ENCODE peak calls at places on chromosomes 11 and 22, in four cellular contexts. One of them, this sample, is unnamed. For H3K27me3, the result is how much of the 10 kb centered on the place peaks cover.

GRCh38 chr22:25076281-25076680 is 123.4 kb upstream of the CRYBB3 start:
- DNase-seq in K562: no peak
- DNase-seq in GM23338: no peak
- DNase-seq in GM12878: no peak
- DNase-seq in this sample: no peak

GRCh38 chr11:97717922-97718321 is 1302.8 kb upstream of the CNTN5 start:
- DNase-seq in GM12878: no peak
- DNase-seq in GM23338: no peak
- DNase-seq in K562: no peak
- DNase-seq in this sample: no peak

GRCh38 chr11:13942908-13943505 is 19.5 kb upstream of the SPON1 start:
- DNase-seq in K562: no peak
- DNase-seq in GM23338: no peak
- DNase-seq in GM12878: no peak
- DNase-seq in this sample: no peak

GRCh38 chr11:90434858-90435257 is 212.0 kb upstream of the CHORDC1 start:
- DNase-seq in GM23338: peak
- DNase-seq in GM12878: no peak
- DNase-seq in K562: peak
- DNase-seq in this sample: peak

GRCh38 chr22:39520874-39521857 is 804 bp downstream of the ATF4 start:
- DNase-seq in K562: peak
- DNase-seq in GM23338: peak
- DNase-seq in GM12878: no peak
- DNase-seq in this sample: no peak

GRCh38 chr11:31355131-31355530 is 14.4 kb downstream of the DCDC1 start:
- DNase-seq in K562: no peak
- DNase-seq in GM12878: no peak
- DNase-seq in GM23338: no peak
- DNase-seq in this sample: no peak

GRCh38 chr11:23280088-23280487 is 419.8 kb upstream of the CCDC179 start:
- DNase-seq in K562: no peak
- DNase-seq in GM12878: no peak
- DNase-seq in GM23338: no peak
- DNase-seq in this sample: no peak

GRCh38 chr22:19223110-19223509 is 44.6 kb upstream of the SLC25A1 start:
- DNase-seq in K562: no peak
- DNase-seq in GM23338: no peak
- DNase-seq in GM12878: no peak
- DNase-seq in this sample: no peak

GRCh38 chr11:13929551-13929950 is 33.0 kb upstream of the SPON1 start:
- DNase-seq in GM12878: no peak
- DNase-seq in GM23338: no peak
- DNase-seq in K562: no peak
- DNase-seq in this sample: no peak

GRCh38 chr11:76023408-76024068 is 182.8 kb downstream of the WNT11 start:
- DNase-seq in GM23338: no peak
- DNase-seq in GM12878: no peak
- DNase-seq in K562: peak
- DNase-seq in this sample: no peak

GRCh38 chr22:20021196-20022181 is 579 bp downstream of the TANGO2 start:
- DNase-seq in K562: peak
- DNase-seq in GM23338: no peak
- DNase-seq in GM12878: no peak
- DNase-seq in this sample: peak

GRCh38 chr11:119787074-119787461 is 58.1 kb upstream of the NECTIN1 start:
- DNase-seq in GM23338: no peak
- DNase-seq in GM12878: no peak
- DNase-seq in K562: no peak
- DNase-seq in this sample: no peak

GRCh38 chr22:27264184-27264583 is 537.4 kb downstream of the MN1 start:
- DNase-seq in GM23338: no peak
- DNase-seq in GM12878: no peak
- DNase-seq in K562: no peak
- DNase-seq in this sample: no peak

GRCh38 chr11:66851698-66852465 is 5.0 kb upstream of the LRFN4 start:
- DNase-seq in K562: peak
- DNase-seq in GM23338: peak
- DNase-seq in GM12878: no peak
- DNase-seq in this sample: no peak

GRCh38 chr11:2366733-2367132 is 10.4 kb upstream of the CD81 start:
- DNase-seq in K562: peak
- DNase-seq in GM23338: no peak
- DNase-seq in GM12878: no peak
- DNase-seq in this sample: no peak

GRCh38 chr11:130071211-130071712 is 1.6 kb downstream of the APLP2 start:
- DNase-seq in K562: peak
- DNase-seq in GM12878: no peak
- DNase-seq in GM23338: no peak
- DNase-seq in this sample: peak

GRCh38 chr11:58945663-58946062 is 6.4 kb downstream of the GLYATL1 start:
- DNase-seq in K562: no peak
- DNase-seq in GM23338: no peak
- DNase-seq in GM12878: no peak
- DNase-seq in this sample: peak

GRCh38 chr11:65489706-65490310 is 9.0 kb upstream of the MALAT1 start:
- DNase-seq in K562: peak
- DNase-seq in GM12878: no peak
- DNase-seq in GM23338: no peak
- DNase-seq in this sample: peak

GRCh38 chr11:75314771-75315438 is 36.6 kb downstream of the ARRB1 start:
- DNase-seq in GM23338: no peak
- DNase-seq in K562: no peak
- DNase-seq in GM12878: no peak
- DNase-seq in this sample: no peak

GRCh38 chr11:64090811-64091516 is 55.2 kb downstream of the FLRT1 start:
- DNase-seq in GM12878: no peak
- DNase-seq in GM23338: peak
- DNase-seq in K562: peak
- DNase-seq in this sample: no peak

GRCh38 chr11:83088965-83089364 is 17.3 kb upstream of the RAB30 start:
- DNase-seq in K562: peak
- DNase-seq in GM23338: peak
- DNase-seq in GM12878: no peak
- DNase-seq in this sample: peak

GRCh38 chr11:65491614-65492386 is 7.0 kb upstream of the MALAT1 start:
- DNase-seq in GM23338: peak
- DNase-seq in GM12878: no peak
- DNase-seq in K562: peak
- DNase-seq in this sample: no peak

GRCh38 chr11:114215871-114216803 is 80.1 kb upstream of the NNMT start:
- DNase-seq in GM23338: no peak
- DNase-seq in K562: peak
- DNase-seq in GM12878: no peak
- DNase-seq in this sample: no peak

GRCh38 chr22:24134090-24134846 is 47.0 kb upstream of the SUSD2 start:
- DNase-seq in K562: peak
- DNase-seq in GM12878: no peak
- DNase-seq in GM23338: peak
- DNase-seq in this sample: no peak

GRCh38 chr22:44179196-44179988 is 1.3 kb upstream of the PARVG start:
- DNase-seq in GM23338: no peak
- DNase-seq in K562: no peak
- DNase-seq in GM12878: no peak
- DNase-seq in this sample: no peak

GRCh38 chr11:72573380-72573949 is 100.8 kb downstream of the PDE2A start:
- DNase-seq in K562: peak
- DNase-seq in GM23338: peak
- DNase-seq in GM12878: no peak
- DNase-seq in this sample: peak

GRCh38 chr22:35227248-35227647 is 30.0 kb upstream of the HMGXB4 start:
- DNase-seq in GM12878: no peak
- DNase-seq in GM23338: no peak
- DNase-seq in K562: no peak
- DNase-seq in this sample: no peak

GRCh38 chr11:63985812-63986155 is 454 bp upstream of the OTUB1 start:
- DNase-seq in GM23338: peak
- DNase-seq in K562: peak
- DNase-seq in GM12878: peak
- DNase-seq in this sample: no peak

GRCh38 chr11:8794677-8795103 is 112.1 kb downstream of the RPL27A start:
- DNase-seq in GM23338: peak
- DNase-seq in GM12878: no peak
- DNase-seq in K562: peak
- DNase-seq in this sample: peak

GRCh38 chr11:27991731-27992130 is 116.2 kb downstream of the KIF18A start:
- DNase-seq in GM12878: no peak
- DNase-seq in K562: no peak
- DNase-seq in GM23338: no peak
- DNase-seq in this sample: peak

GRCh38 chr22:22710719-22711531 is 66.5 kb downstream of the GGTLC2 start:
- DNase-seq in K562: peak
- DNase-seq in GM12878: no peak
- DNase-seq in GM23338: peak
- DNase-seq in this sample: peak

GRCh38 chr22:49853981-49854791 is 542 bp downstream of the ZBED4 start:
- DNase-seq in GM23338: peak
- DNase-seq in K562: peak
- DNase-seq in GM12878: no peak
- DNase-seq in this sample: no peak

GRCh38 chr11:111441443-111441842 is 62.4 kb upstream of the POU2AF1 start:
- DNase-seq in GM12878: no peak
- DNase-seq in GM23338: no peak
- DNase-seq in K562: no peak
- DNase-seq in this sample: no peak
- TF ChIP-seq JUNB in GM12878: no peak
- TF ChIP-seq JUNB in GM23338: no peak
- TF ChIP-seq JUNB in K562: no peak
- TF ChIP-seq JUNB in this sample: no peak

DNA sequence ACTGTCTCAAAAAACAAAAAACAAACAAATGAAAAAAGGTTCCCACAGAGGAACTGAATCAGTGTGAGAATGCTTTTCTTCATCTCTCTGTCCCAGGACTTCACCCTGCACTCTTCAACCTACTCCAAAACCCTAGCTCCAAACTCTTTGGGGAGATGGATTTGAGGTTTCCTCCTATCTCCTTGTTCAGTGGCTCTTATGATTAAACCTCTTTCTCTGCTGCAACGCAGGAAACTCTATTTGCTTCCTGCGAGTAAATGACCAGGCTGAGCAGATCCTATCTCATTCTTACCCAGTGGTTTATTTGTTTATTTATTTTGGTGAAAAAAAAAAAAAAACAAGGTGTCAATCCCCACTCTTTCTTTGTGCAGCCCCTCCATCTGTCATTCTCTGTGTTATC is 12.0 kb downstream of the SLC6A5 start:
- DNase-seq in K562: no peak
- DNase-seq in GM12878: no peak
- DNase-seq in GM23338: no peak
- DNase-seq in this sample: no peak
- H3K27me3 ChIP-seq in K562: under half
- H3K27me3 ChIP-seq in GM12878: under half
- H3K27me3 ChIP-seq in GM23338: under half
- H3K27me3 ChIP-seq in this sample: under half

GRCh38 chr22:33192156-33192555 is 134.0 kb upstream of the SYN3 start:
- DNase-seq in K562: no peak
- DNase-seq in GM12878: no peak
- DNase-seq in GM23338: no peak
- DNase-seq in this sample: no peak

GRCh38 chr22:33188316-33188715 is 130.1 kb upstream of the SYN3 start:
- DNase-seq in K562: no peak
- DNase-seq in GM23338: peak
- DNase-seq in GM12878: no peak
- DNase-seq in this sample: no peak
- TF ChIP-seq JUNB in K562: no peak
- TF ChIP-seq JUNB in GM23338: no peak
- TF ChIP-seq JUNB in GM12878: no peak
- TF ChIP-seq JUNB in this sample: no peak

GRCh38 chr22:37221424-37222336 is 9.4 kb upstream of the SSTR3 start:
- DNase-seq in K562: no peak
- DNase-seq in GM23338: no peak
- DNase-seq in GM12878: no peak
- DNase-seq in this sample: no peak
- H3K27me3 ChIP-seq in K562: under half
- H3K27me3 ChIP-seq in GM23338: under half
- H3K27me3 ChIP-seq in GM12878: under half
- H3K27me3 ChIP-seq in this sample: under half